ENCODE peak calls at places on chromosomes 1 and 21, in five cellular contexts. A, B, M, H and C are unnamed samples.
A peak's percentile ranks its signal among the peaks of the same experiment; 100 is the strongest.

GRCh38 chr1:74674278-74675048 is 871 bp upstream of the ERICH3 start:
- DNase-seq in A (no peak), B (peak; percentile 17), M (no peak), H (peak; percentile 71), C (no peak)

GRCh38 chr1:4267381-4268261 is 367.5 kb upstream of the C1orf174 start:
- DNase-seq in A (no peak), B (no peak), M (no peak), H (no peak), C (no peak)

GRCh38 chr21:32306021-32306780 is 7.5 kb downstream of the MRAP start:
- DNase-seq in A (peak; percentile 75), B (peak; percentile 91), M (no peak), H (peak; percentile 96), C (peak; percentile 55)

GRCh38 chr1:117595993-117596720 is 9.7 kb upstream of the TENT5C start:
- DNase-seq in A (no peak), B (no peak), M (no peak), H (no peak), C (no peak)

GRCh38 chr1:174218983-174219382 is 59.7 kb downstream of the RABGAP1L start:
- DNase-seq in A (no peak), B (no peak), M (no peak), H (no peak), C (no peak)

GRCh38 chr1:7229696-7230095 is 444.4 kb downstream of the CAMTA1 start:
- DNase-seq in A (no peak), B (no peak), M (no peak), H (no peak), C (no peak)

GRCh38 chr1:215554865-215555264 is 12.2 kb upstream of the KCTD3 start:
- DNase-seq in A (no peak), B (no peak), M (no peak), H (no peak), C (no peak)

GRCh38 chr1:203290261-203291089 is 14.8 kb upstream of the BTG2 start:
- DNase-seq in A (peak; percentile 96), B (peak; percentile 93), M (peak; percentile 92), H (peak; percentile 97), C (peak; percentile 85)

GRCh38 chr1:77970192-77970591 is 8.7 kb downstream of the FUBP1 start:
- DNase-seq in A (no peak), B (no peak), M (no peak), H (no peak), C (no peak)

GRCh38 chr21:29164330-29164942 is 34.0 kb downstream of the MAP3K7CL start:
- DNase-seq in A (no peak), B (no peak), M (peak; percentile 75), H (peak; percentile 71), C (no peak)

GRCh38 chr1:151976868-151977267 is 16.8 kb downstream of the S100A10 start:
- DNase-seq in A (no peak), B (no peak), M (no peak), H (no peak), C (no peak)

GRCh38 chr1:203858055-203858454 is 3.3 kb upstream of the SNRPE start:
- DNase-seq in A (no peak), B (no peak), M (no peak), H (peak; percentile 16), C (no peak)

GRCh38 chr1:172670316-172670715 is 11.4 kb downstream of the FASLG start:
- DNase-seq in A (no peak), B (no peak), M (no peak), H (no peak), C (no peak)

GRCh38 chr1:66505671-66506392 is 28.1 kb upstream of the SGIP1 start:
- DNase-seq in A (no peak), B (no peak), M (no peak), H (no peak), C (no peak)

GRCh38 chr1:14698206-14698605 is 99.7 kb downstream of the KAZN start:
- DNase-seq in A (no peak), B (no peak), M (peak; percentile 96), H (no peak), C (no peak)

GRCh38 chr1:86912501-86912900 is 1.4 kb downstream of the SELENOF start:
- DNase-seq in A (no peak), B (no peak), M (no peak), H (no peak), C (no peak)

GRCh38 chr1:162020145-162020544 is 3.5 kb downstream of the OLFML2B start:
- DNase-seq in A (no peak), B (no peak), M (no peak), H (no peak), C (no peak)

GRCh38 chr1:161096015-161096414 is 2.1 kb upstream of the KLHDC9 start:
- DNase-seq in A (no peak), B (no peak), M (no peak), H (no peak), C (no peak)

GRCh38 chr1:15959424-15959823 is 16.5 kb downstream of the ZBTB17 start:
- DNase-seq in A (no peak), B (no peak), M (no peak), H (no peak), C (no peak)

GRCh38 chr1:24186993-24187790 is at the start of gene IFNLR1:
- DNase-seq in A (no peak), B (peak; percentile 80), M (peak; percentile 71), H (peak; percentile 90), C (no peak)

GRCh38 chr1:94736073-94736472 is 84.1 kb upstream of the SLC44A3 start:
- DNase-seq in A (no peak), B (no peak), M (no peak), H (no peak), C (no peak)

GRCh38 chr1:24498589-24498988 is 4.0 kb upstream of the RCAN3 start:
- DNase-seq in A (no peak), B (no peak), M (no peak), H (no peak), C (no peak)

GRCh38 chr1:86988835-86989234 is 74.4 kb downstream of the HS2ST1 start:
- DNase-seq in A (no peak), B (no peak), M (no peak), H (no peak), C (no peak)

GRCh38 chr1:28295936-28296335 is 32.9 kb upstream of the MED18 start:
- DNase-seq in A (no peak), B (no peak), M (no peak), H (no peak), C (no peak)

GRCh38 chr1:87880747-87881133 is 552.1 kb downstream of the LMO4 start:
- DNase-seq in A (no peak), B (no peak), M (no peak), H (no peak), C (no peak)

GRCh38 chr1:83016354-83016753 is 982.6 kb downstream of the TTLL7 start:
- DNase-seq in A (no peak), B (no peak), M (no peak), H (no peak), C (no peak)